ENCODE peak calls at places on chromosome 3, in seven cellular contexts. C is NCI-H748 treated with DMSO at 0.1 percent for 48 hours; K is NCI-H345; T is fibroblast of pulmonary artery; S is endodermal cell; I is CD8-positive, alpha-beta memory T cell; X is dermis blood vessel endothelial cell. L is an unnamed sample.

GRCh38 chr3:32177702-32178198 is 60.7 kb upstream of the CMTM8 start:
- DNase-seq in K (peak), X (peak), S (peak), T (peak), C (peak), I (peak), L (peak)

GRCh38 chr3:23264413-23264812 is 61.3 kb downstream of the UBE2E2 start:
- DNase-seq in S (no peak), K (no peak), X (no peak), I (no peak), C (no peak), T (peak), L (no peak)

GRCh38 chr3:101938262-101938847 is 89.0 kb downstream of the NFKBIZ start:
- DNase-seq in K (no peak), C (no peak), I (no peak), S (no peak), X (no peak), T (no peak), L (no peak)

GRCh38 chr3:151770941-151771340 is 37.2 kb downstream of the AADACL2 start:
- DNase-seq in X (peak), K (no peak), I (no peak), C (no peak), T (peak), S (no peak), L (peak)

GRCh38 chr3:85652322-85652721 is 693.5 kb downstream of the CADM2 start:
- DNase-seq in S (no peak), X (no peak), T (no peak), K (no peak), C (no peak), I (no peak), L (no peak)

GRCh38 chr3:112884678-112885290 is 38.1 kb upstream of the CD200R1L start:
- DNase-seq in S (no peak), T (no peak), C (no peak), X (no peak), I (no peak), K (no peak), L (no peak)

GRCh38 chr3:141538568-141538967 is 51.7 kb downstream of the RASA2 start:
- DNase-seq in T (no peak), X (no peak), I (no peak), S (no peak), C (no peak), K (no peak), L (peak)

GRCh38 chr3:183396662-183397391 is 31.6 kb downstream of the MCF2L2 start:
- DNase-seq in S (no peak), T (no peak), X (no peak), K (no peak), C (no peak), I (no peak), L (no peak)

GRCh38 chr3:9088431-9089353 is 125.4 kb upstream of the RAD18 start:
- DNase-seq in T (peak), K (no peak), X (no peak), S (peak), C (no peak), I (no peak), L (peak)

GRCh38 chr3:170467007-170467406 is 48.3 kb downstream of the CLDN11 start:
- DNase-seq in S (no peak), X (no peak), T (no peak), I (no peak), C (peak), K (peak), L (no peak)

GRCh38 chr3:10025205-10026083 is 793 bp upstream of the FANCD2 start:
- DNase-seq in T (no peak), K (no peak), I (no peak), C (no peak), S (no peak), X (no peak), L (no peak)

GRCh38 chr3:58566398-58567250 is 10.6 kb downstream of the FAM107A start:
- DNase-seq in X (no peak), K (no peak), C (no peak), S (no peak), I (no peak), T (no peak), L (no peak)

GRCh38 chr3:18189651-18190050 is 235.5 kb downstream of the SATB1 start:
- DNase-seq in K (no peak), S (no peak), T (no peak), X (no peak), I (no peak), C (no peak), L (no peak)

GRCh38 chr3:194872669-194872977 is 186.9 kb downstream of the FAM43A start:
- DNase-seq in I (no peak), S (peak), K (no peak), T (peak), C (no peak), X (no peak), L (peak)

GRCh38 chr3:54853573-54854404 is 74.1 kb downstream of the LRTM1 start:
- DNase-seq in C (peak), X (peak), I (no peak), T (peak), S (peak), K (peak), L (peak)

GRCh38 chr3:172562881-172563835 is 39.9 kb upstream of the TNFSF10 start:
- DNase-seq in K (no peak), S (no peak), X (peak), C (peak), T (peak), I (peak), L (peak)

GRCh38 chr3:133675631-133676335 is 14.0 kb upstream of the TOPBP1 start:
- DNase-seq in S (no peak), I (no peak), T (no peak), C (no peak), X (no peak), K (no peak), L (no peak)

GRCh38 chr3:152100491-152101086 is 168.1 kb upstream of the MBNL1 start:
- DNase-seq in T (no peak), I (peak), S (peak), C (no peak), X (no peak), K (no peak), L (peak)

GRCh38 chr3:46681387-46681786 is 12.1 kb downstream of the ALS2CL start:
- DNase-seq in T (no peak), S (no peak), C (no peak), K (no peak), X (no peak), I (no peak), L (no peak)